ENCODE peak calls at places on chromosomes 1 and 21, in six cellular contexts. Y, A, Z, X, C and J are unnamed samples.

GRCh38 chr1:240237305-240237721 is 145.6 kb downstream of the FMN2 start:
- DNase-seq in Y (no peak), A (peak; percentile 56), Z (no peak), X (no peak), C (no peak), J (no peak)

GRCh38 chr1:26887125-26887524 is 3.0 kb downstream of the GPN2 start:
- DNase-seq in Y (peak; percentile 52), A (peak; percentile 68), Z (no peak), X (no peak), C (no peak), J (no peak)

GRCh38 chr1:162371611-162372010 is 5.0 kb downstream of the SPATA46 start:
- DNase-seq in Y (no peak), A (no peak), Z (no peak), X (no peak), C (no peak), J (no peak)

GRCh38 chr21:46022551-46023107 is 41.1 kb downstream of the COL6A1 start:
- DNase-seq in Y (peak; percentile 36), A (no peak), Z (peak; percentile 50), X (peak; percentile 44), C (no peak), J (no peak)

GRCh38 chr1:209839875-209840491 is 12.2 kb downstream of the UTP25 start:
- DNase-seq in Y (no peak), A (peak; percentile 92), Z (no peak), X (no peak), C (no peak), J (no peak)

GRCh38 chr1:32047701-32048100 is 25.0 kb upstream of the TMEM39B start:
- DNase-seq in Y (no peak), A (no peak), Z (no peak), X (no peak), C (no peak), J (no peak)

GRCh38 chr1:29849038-29849750 is 612.9 kb downstream of the PTPRU start:
- DNase-seq in Y (peak; percentile 63), A (peak; percentile 32), Z (no peak), X (no peak), C (no peak), J (no peak)

GRCh38 chr1:178609015-178609414 is 96.1 kb downstream of the TEX35 start:
- DNase-seq in Y (no peak), A (peak; percentile 83), Z (no peak), X (no peak), C (no peak), J (no peak)

GRCh38 chr1:108533351-108534083 is 26.4 kb upstream of the EEIG2 start:
- DNase-seq in Y (no peak), A (no peak), Z (no peak), X (no peak), C (peak; percentile 70), J (no peak)

GRCh38 chr1:41455479-41456271 is 28.8 kb downstream of the EDN2 start:
- DNase-seq in Y (no peak), A (peak; percentile 46), Z (no peak), X (no peak), C (no peak), J (no peak)

GRCh38 chr1:209883341-209883971 is 54.6 kb upstream of the SYT14 start:
- DNase-seq in Y (no peak), A (peak; percentile 74), Z (no peak), X (no peak), C (no peak), J (no peak)

GRCh38 chr1:100380635-100381034 is 28.3 kb downstream of the CDC14A start:
- DNase-seq in Y (no peak), A (no peak), Z (no peak), X (no peak), C (no peak), J (no peak)

GRCh38 chr1:35768350-35769187 is 1.2 kb downstream of the CLSPN start:
- DNase-seq in Y (no peak), A (peak; percentile 8), Z (no peak), X (no peak), C (no peak), J (no peak)

GRCh38 chr1:35769759-35770446 is at the start of gene CLSPN:
- DNase-seq in Y (peak; percentile 96), A (peak; percentile 96), Z (peak; percentile 93), X (peak; percentile 92), C (peak; percentile 95), J (peak; percentile 95)

GRCh38 chr1:35764283-35764682 is 5.5 kb downstream of the CLSPN start:
- DNase-seq in Y (no peak), A (no peak), Z (no peak), X (no peak), C (no peak), J (no peak)

GRCh38 chr1:35773711-35774110 is 3.9 kb upstream of the CLSPN start:
- DNase-seq in Y (no peak), A (no peak), Z (no peak), X (no peak), C (no peak), J (no peak)

DNA sequence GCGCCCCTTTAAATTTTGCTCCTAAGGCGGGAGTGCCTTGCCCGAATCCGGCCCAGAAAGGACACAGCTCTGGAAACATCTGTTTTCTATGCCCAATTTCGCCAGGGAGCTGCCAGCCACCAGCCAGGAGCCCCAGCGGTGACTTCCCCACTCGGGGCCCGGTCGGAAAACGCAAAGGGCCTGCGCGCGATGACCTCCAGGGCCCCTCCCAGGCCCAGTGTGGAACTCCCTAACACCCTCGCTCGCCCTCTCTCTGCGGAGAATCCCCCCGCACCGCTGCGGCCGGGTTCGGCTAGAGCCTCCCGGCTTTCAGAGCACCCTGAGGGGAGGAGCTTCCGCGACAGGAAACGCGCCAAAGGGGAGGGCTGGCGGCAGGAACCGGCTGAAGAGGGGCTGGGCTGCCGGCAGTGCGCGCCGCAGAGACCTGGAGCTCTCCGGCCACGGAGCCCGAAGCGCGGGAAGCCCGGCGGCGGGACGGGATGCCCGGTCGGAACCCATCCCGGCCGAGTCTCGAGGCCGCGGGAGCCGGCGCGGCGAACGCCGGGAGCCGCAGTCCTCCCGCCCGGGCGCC is 505 bp downstream of the CLSPN start:
- DNase-seq in Y (peak; percentile 94), A (peak; percentile 89), Z (peak; percentile 80), X (peak; percentile 59), C (peak; percentile 86), J (peak; percentile 78)
- TF ChIP-seq CTCF in Y (peak; percentile 13), A (peak; percentile 28), Z (no peak), X (no peak), C (no peak), J (no peak)

GRCh38 chr1:175163702-175164101 is 28.9 kb downstream of the KIAA0040 start:
- DNase-seq in Y (no peak), A (no peak), Z (no peak), X (no peak), C (no peak), J (no peak)

GRCh38 chr1:175169305-175170018 is 23.1 kb downstream of the KIAA0040 start:
- DNase-seq in Y (no peak), A (peak; percentile 10), Z (no peak), X (no peak), C (no peak), J (no peak)

GRCh38 chr1:175162955-175163354 is 29.6 kb downstream of the KIAA0040 start:
- DNase-seq in Y (no peak), A (peak; percentile 48), Z (no peak), X (no peak), C (no peak), J (no peak)

GRCh38 chr1:175168782-175169181 is 23.8 kb downstream of the KIAA0040 start:
- DNase-seq in Y (no peak), A (no peak), Z (no peak), X (no peak), C (no peak), J (no peak)

GRCh38 chr1:175166746-175167145 is 25.8 kb downstream of the KIAA0040 start:
- DNase-seq in Y (no peak), A (no peak), Z (no peak), X (no peak), C (no peak), J (no peak)
- TF ChIP-seq CTCF in Y (no peak), A (no peak), Z (no peak), X (no peak), C (no peak), J (no peak)

DNA sequence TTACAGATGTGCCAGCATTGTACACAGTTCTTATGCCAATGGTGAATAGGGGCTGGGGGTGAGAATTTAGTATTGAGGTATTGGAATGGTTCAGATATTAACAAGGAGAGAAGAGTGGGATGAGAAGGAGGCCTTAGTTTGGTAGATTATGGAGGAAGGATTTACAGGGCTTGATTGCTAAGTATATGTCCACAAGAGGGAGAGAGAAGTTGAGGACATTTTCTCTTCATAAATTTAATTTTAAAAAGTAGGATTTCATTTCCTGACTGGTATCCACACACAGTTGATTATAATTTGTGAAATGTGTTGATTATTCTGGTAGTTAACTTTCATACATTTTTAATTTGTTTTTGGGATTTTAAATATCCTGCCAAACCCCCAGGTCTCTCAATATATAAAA is 213.0 kb downstream of the ADGRL2 start:
- DNase-seq in Y (no peak), A (no peak), Z (no peak), X (no peak), C (no peak), J (no peak)
- TF ChIP-seq CTCF in Y (no peak), A (peak; percentile 21), Z (no peak), X (no peak), C (no peak), J (no peak)

DNA sequence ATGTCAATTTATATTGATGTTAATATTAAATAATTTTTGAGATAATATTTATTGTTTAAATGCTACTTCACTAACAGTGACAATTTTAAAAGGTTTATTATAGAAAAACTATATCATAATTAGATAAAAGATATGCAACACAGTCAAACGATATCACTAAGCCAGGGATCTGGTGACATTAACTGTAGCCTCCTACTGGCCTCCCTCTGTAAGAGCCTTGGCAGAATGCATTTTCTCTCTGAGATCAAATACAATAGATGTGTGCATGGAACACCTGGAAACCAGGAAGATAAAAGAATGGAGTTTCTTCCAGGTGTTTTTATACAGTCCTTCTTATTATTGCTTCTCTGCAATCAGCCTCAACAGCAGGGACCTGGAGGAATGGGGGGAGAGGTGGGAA is 1762.1 kb downstream of the BRINP3 start:
- DNase-seq in Y (no peak), A (no peak), Z (no peak), X (no peak), C (no peak), J (no peak)
- TF ChIP-seq CTCF in Y (no peak), A (no peak), Z (no peak), X (no peak), C (no peak), J (peak; percentile 55)

GRCh38 chr1:84401156-84401555 is 2.9 kb downstream of the DNASE2B start:
- DNase-seq in Y (no peak), A (no peak), Z (no peak), X (no peak), C (no peak), J (no peak)
- TF ChIP-seq CTCF in Y (no peak), A (no peak), Z (no peak), X (no peak), C (no peak), J (no peak)

DNA sequence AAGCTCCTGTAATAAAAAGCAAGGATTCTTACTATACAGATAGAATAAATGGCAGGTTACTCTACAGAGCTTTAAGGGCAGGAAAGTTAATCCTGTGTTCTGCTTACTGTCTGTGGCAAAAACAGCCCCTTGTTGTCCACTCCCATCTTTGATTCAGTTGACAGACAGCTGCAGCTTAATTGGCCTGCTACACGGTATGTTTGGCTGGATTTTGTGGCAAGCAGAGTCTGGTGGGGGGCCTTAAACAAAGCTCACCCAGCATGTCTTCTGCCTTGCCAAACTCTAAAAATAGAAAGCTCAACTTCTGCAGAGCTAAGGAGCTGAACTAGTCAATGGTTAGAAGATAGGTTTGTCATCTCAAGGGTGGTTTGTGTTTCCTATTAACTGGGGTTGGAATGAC is 407.2 kb downstream of the HLX start:
- DNase-seq in Y (no peak), A (no peak), Z (no peak), X (no peak), C (no peak), J (no peak)
- TF ChIP-seq CTCF in Y (no peak), A (no peak), Z (no peak), X (no peak), C (no peak), J (no peak)

GRCh38 chr1:53683986-53684740 is 54.8 kb downstream of the GLIS1 start:
- DNase-seq in Y (no peak), A (no peak), Z (no peak), X (no peak), C (no peak), J (no peak)
- TF ChIP-seq CTCF in Y (no peak), A (peak; percentile 20), Z (no peak), X (no peak), C (no peak), J (peak; percentile 34)